ENCODE peak calls at places on chromosomes 5 and 9, in four cellular contexts. One of them, this sample, is unnamed.

GRCh38 chr9:13744233-13744954 is 464.9 kb upstream of the MPDZ start:
- DNase-seq in astrocyte: no peak
- DNase-seq in HT1080: no peak
- DNase-seq in C1 segment of cervical spinal cord: no peak
- DNase-seq in this sample: no peak

GRCh38 chr5:73815631-73816030 is 189.6 kb downstream of the ARHGEF28 start:
- DNase-seq in astrocyte: peak; percentile 84
- DNase-seq in C1 segment of cervical spinal cord: no peak
- DNase-seq in HT1080: no peak
- DNase-seq in this sample: peak; percentile 92

GRCh38 chr5:136094189-136094912 is 38.3 kb upstream of the SMAD5 start:
- DNase-seq in astrocyte: no peak
- DNase-seq in C1 segment of cervical spinal cord: no peak
- DNase-seq in HT1080: no peak
- DNase-seq in this sample: no peak

GRCh38 chr9:120257483-120257882 is 322.5 kb downstream of the CDK5RAP2 start:
- DNase-seq in C1 segment of cervical spinal cord: no peak
- DNase-seq in HT1080: peak; percentile 55
- DNase-seq in astrocyte: peak; percentile 11
- DNase-seq in this sample: peak; percentile 55

GRCh38 chr9:127979333-127980055 is 1.3 kb downstream of the EEIG1 start:
- DNase-seq in HT1080: no peak
- DNase-seq in C1 segment of cervical spinal cord: peak; percentile 84
- DNase-seq in astrocyte: peak; percentile 7
- DNase-seq in this sample: peak; percentile 60

GRCh38 chr5:114120166-114120565 is 241.7 kb upstream of the KCNN2 start:
- DNase-seq in HT1080: no peak
- DNase-seq in astrocyte: no peak
- DNase-seq in C1 segment of cervical spinal cord: no peak
- DNase-seq in this sample: no peak

GRCh38 chr5:40429258-40430111 is 250.2 kb upstream of the PTGER4 start:
- DNase-seq in HT1080: peak; percentile 52
- DNase-seq in C1 segment of cervical spinal cord: no peak
- DNase-seq in astrocyte: no peak
- DNase-seq in this sample: peak; percentile 15

GRCh38 chr5:43192558-43193170 is 639 bp downstream of the NIM1K start:
- DNase-seq in HT1080: no peak
- DNase-seq in C1 segment of cervical spinal cord: peak; percentile 35
- DNase-seq in astrocyte: peak; percentile 20
- DNase-seq in this sample: peak; percentile 24

GRCh38 chr9:112308576-112308975 is 24.8 kb downstream of the PTBP3 start:
- DNase-seq in C1 segment of cervical spinal cord: no peak
- DNase-seq in astrocyte: peak; percentile 22
- DNase-seq in HT1080: no peak
- DNase-seq in this sample: no peak

GRCh38 chr9:13960011-13960765 is 353.8 kb downstream of the NFIB start:
- DNase-seq in astrocyte: no peak
- DNase-seq in HT1080: no peak
- DNase-seq in C1 segment of cervical spinal cord: no peak
- DNase-seq in this sample: no peak

This sample was measured in kidney tubule cell.